ENCODE peak calls at places on chromosome 10, in eight cellular contexts. One of them, this sample, is unnamed.
A peak's percentile ranks its signal among the peaks of the same experiment; 100 is the strongest.

GRCh38 chr10:17386616-17387075 is 67.7 kb downstream of the ST8SIA6 start:
- DNase-seq in left ventricle myocardium inferior: peak; percentile 45
- DNase-seq in right atrium auricular region: peak; percentile 59
- DNase-seq in HepG2: no peak
- DNase-seq in ovary: no peak
- DNase-seq in heart right ventricle: peak; percentile 36
- DNase-seq in IMR-90: no peak
- DNase-seq in GM23248: no peak
- DNase-seq in this sample: no peak

GRCh38 chr10:103429647-103430046 is 22.5 kb downstream of the CALHM2 start:
- DNase-seq in heart right ventricle: no peak
- DNase-seq in GM23248: no peak
- DNase-seq in right atrium auricular region: no peak
- DNase-seq in IMR-90: no peak
- DNase-seq in ovary: no peak
- DNase-seq in left ventricle myocardium inferior: no peak
- DNase-seq in HepG2: no peak
- DNase-seq in this sample: no peak

GRCh38 chr10:30758341-30758740 is 128.8 kb upstream of the LYZL2 start:
- DNase-seq in right atrium auricular region: no peak
- DNase-seq in left ventricle myocardium inferior: no peak
- DNase-seq in IMR-90: peak; percentile 43
- DNase-seq in HepG2: no peak
- DNase-seq in ovary: no peak
- DNase-seq in heart right ventricle: no peak
- DNase-seq in GM23248: peak; percentile 16
- DNase-seq in this sample: no peak

GRCh38 chr10:117609095-117609821 is 66.7 kb downstream of the EMX2 start:
- DNase-seq in left ventricle myocardium inferior: peak; percentile 21
- DNase-seq in right atrium auricular region: peak; percentile 60
- DNase-seq in GM23248: peak; percentile 96
- DNase-seq in ovary: no peak
- DNase-seq in heart right ventricle: peak; percentile 23
- DNase-seq in HepG2: peak; percentile 36
- DNase-seq in IMR-90: peak; percentile 2
- DNase-seq in this sample: no peak

GRCh38 chr10:127346604-127347003 is 150.2 kb upstream of the INSYN2A start:
- DNase-seq in HepG2: no peak
- DNase-seq in heart right ventricle: no peak
- DNase-seq in GM23248: no peak
- DNase-seq in IMR-90: no peak
- DNase-seq in ovary: no peak
- DNase-seq in right atrium auricular region: no peak
- DNase-seq in left ventricle myocardium inferior: no peak
- DNase-seq in this sample: no peak

GRCh38 chr10:77622822-77623410 is 14.7 kb downstream of the KCNMA1 start:
- DNase-seq in HepG2: no peak
- DNase-seq in left ventricle myocardium inferior: no peak
- DNase-seq in heart right ventricle: no peak
- DNase-seq in IMR-90: no peak
- DNase-seq in right atrium auricular region: no peak
- DNase-seq in GM23248: no peak
- DNase-seq in ovary: no peak
- DNase-seq in this sample: no peak

GRCh38 chr10:30988831-30989458 is 42.7 kb downstream of the ZNF438 start:
- DNase-seq in right atrium auricular region: no peak
- DNase-seq in GM23248: no peak
- DNase-seq in HepG2: no peak
- DNase-seq in heart right ventricle: no peak
- DNase-seq in ovary: no peak
- DNase-seq in IMR-90: peak; percentile 57
- DNase-seq in left ventricle myocardium inferior: no peak
- DNase-seq in this sample: no peak

GRCh38 chr10:63491558-63492316 is 26.0 kb upstream of the JMJD1C start:
- DNase-seq in right atrium auricular region: peak; percentile 70
- DNase-seq in HepG2: no peak
- DNase-seq in GM23248: peak; percentile 88
- DNase-seq in left ventricle myocardium inferior: no peak
- DNase-seq in IMR-90: peak; percentile 74
- DNase-seq in ovary: peak; percentile 72
- DNase-seq in heart right ventricle: no peak
- DNase-seq in this sample: no peak

GRCh38 chr10:58517481-58518355 is 5.0 kb downstream of the BICC1 start:
- DNase-seq in ovary: no peak
- DNase-seq in GM23248: no peak
- DNase-seq in HepG2: no peak
- DNase-seq in heart right ventricle: no peak
- DNase-seq in IMR-90: no peak
- DNase-seq in right atrium auricular region: no peak
- DNase-seq in left ventricle myocardium inferior: no peak
- DNase-seq in this sample: no peak

GRCh38 chr10:58854811-58855210 is 321.6 kb upstream of the PHYHIPL start:
- DNase-seq in right atrium auricular region: no peak
- DNase-seq in IMR-90: no peak
- DNase-seq in ovary: no peak
- DNase-seq in heart right ventricle: no peak
- DNase-seq in left ventricle myocardium inferior: no peak
- DNase-seq in GM23248: no peak
- DNase-seq in HepG2: no peak
- DNase-seq in this sample: no peak

GRCh38 chr10:77445562-77445961 is 192.0 kb downstream of the KCNMA1 start:
- DNase-seq in GM23248: no peak
- DNase-seq in ovary: no peak
- DNase-seq in right atrium auricular region: no peak
- DNase-seq in IMR-90: no peak
- DNase-seq in HepG2: no peak
- DNase-seq in heart right ventricle: no peak
- DNase-seq in left ventricle myocardium inferior: no peak
- DNase-seq in this sample: no peak

GRCh38 chr10:103967433-103968142 is 648 bp downstream of the SLK start:
- DNase-seq in GM23248: peak; percentile 82
- DNase-seq in heart right ventricle: no peak
- DNase-seq in ovary: no peak
- DNase-seq in left ventricle myocardium inferior: no peak
- DNase-seq in right atrium auricular region: no peak
- DNase-seq in IMR-90: no peak
- DNase-seq in HepG2: no peak
- DNase-seq in this sample: no peak

GRCh38 chr10:119442758-119443060 is 99.8 kb downstream of the RGS10 start:
- DNase-seq in left ventricle myocardium inferior: no peak
- DNase-seq in heart right ventricle: no peak
- DNase-seq in GM23248: no peak
- DNase-seq in right atrium auricular region: no peak
- DNase-seq in HepG2: no peak
- DNase-seq in ovary: no peak
- DNase-seq in IMR-90: no peak
- DNase-seq in this sample: no peak

GRCh38 chr10:22737587-22737986 is 23.2 kb upstream of the PIP4K2A start:
- DNase-seq in heart right ventricle: peak; percentile 37
- DNase-seq in IMR-90: peak; percentile 81
- DNase-seq in left ventricle myocardium inferior: peak; percentile 32
- DNase-seq in ovary: no peak
- DNase-seq in GM23248: peak; percentile 76
- DNase-seq in HepG2: no peak
- DNase-seq in right atrium auricular region: peak; percentile 84
- DNase-seq in this sample: no peak

GRCh38 chr10:91683976-91684375 is 51.1 kb upstream of the PPP1R3C start:
- DNase-seq in heart right ventricle: no peak
- DNase-seq in IMR-90: peak; percentile 96
- DNase-seq in ovary: no peak
- DNase-seq in HepG2: no peak
- DNase-seq in GM23248: peak; percentile 95
- DNase-seq in right atrium auricular region: no peak
- DNase-seq in left ventricle myocardium inferior: no peak
- DNase-seq in this sample: no peak

GRCh38 chr10:30645340-30645827 is 15.8 kb upstream of the LYZL2 start:
- DNase-seq in IMR-90: peak; percentile 47
- DNase-seq in heart right ventricle: peak; percentile 23
- DNase-seq in HepG2: peak; percentile 9
- DNase-seq in right atrium auricular region: peak; percentile 65
- DNase-seq in ovary: no peak
- DNase-seq in GM23248: peak; percentile 48
- DNase-seq in left ventricle myocardium inferior: peak; percentile 38
- DNase-seq in this sample: no peak

GRCh38 chr10:93894516-93895378 is 969 bp downstream of the SLC35G1 start:
- DNase-seq in HepG2: no peak
- DNase-seq in right atrium auricular region: no peak
- DNase-seq in IMR-90: peak; percentile 16
- DNase-seq in GM23248: peak; percentile 31
- DNase-seq in left ventricle myocardium inferior: no peak
- DNase-seq in heart right ventricle: no peak
- DNase-seq in ovary: no peak
- DNase-seq in this sample: no peak

DNA sequence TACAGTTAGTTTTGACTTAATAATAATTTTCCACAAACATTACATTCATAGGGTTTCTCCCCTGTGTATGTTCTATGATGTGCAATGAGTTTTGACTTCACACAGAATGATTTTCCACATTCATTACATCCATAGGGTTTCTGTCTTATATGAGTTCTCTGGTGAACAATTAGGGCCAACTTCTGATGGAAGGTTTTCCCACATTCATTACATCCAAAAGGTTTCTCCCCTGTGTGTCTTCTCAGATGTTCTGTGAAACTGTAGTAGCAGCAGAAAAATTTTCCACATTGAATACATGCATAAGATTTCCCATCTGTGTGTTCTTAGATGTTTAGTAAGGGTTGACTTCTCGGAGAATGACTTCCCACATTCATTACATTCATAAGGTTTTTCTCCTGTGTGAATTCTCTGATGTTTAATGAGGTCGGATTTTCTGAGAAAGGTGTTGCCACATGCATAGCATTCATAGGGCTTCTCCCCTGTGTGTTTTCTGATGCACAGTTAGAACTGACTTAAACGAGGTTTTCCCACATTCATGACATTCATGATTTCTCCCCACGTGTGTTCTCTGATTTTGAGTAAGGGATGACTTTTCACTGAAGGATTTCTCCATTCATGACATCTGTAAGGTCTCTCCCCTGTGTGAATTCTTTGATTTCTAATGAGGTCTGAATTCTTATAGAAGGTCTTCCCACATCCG is 118.5 kb downstream of the ZNF33B start:
- DNase-seq in GM23248: peak; percentile 3
- DNase-seq in IMR-90: no peak
- DNase-seq in HepG2: no peak
- DNase-seq in ovary: no peak
- DNase-seq in right atrium auricular region: no peak
- DNase-seq in left ventricle myocardium inferior: no peak
- DNase-seq in heart right ventricle: no peak
- DNase-seq in this sample: no peak
- H3K9me3 ChIP-seq in GM23248: peaks cover 15% of the 10 kb centered on the region
- H3K9me3 ChIP-seq in IMR-90: peaks cover 52% of the 10 kb centered on the region
- H3K9me3 ChIP-seq in HepG2: peaks cover 12% of the 10 kb centered on the region
- H3K9me3 ChIP-seq in ovary: peaks cover 48% of the 10 kb centered on the region
- H3K9me3 ChIP-seq in right atrium auricular region: peaks cover 100% of the 10 kb centered on the region
- H3K9me3 ChIP-seq in left ventricle myocardium inferior: peaks cover 100% of the 10 kb centered on the region
- H3K9me3 ChIP-seq in heart right ventricle: peaks cover 39% of the 10 kb centered on the region
- H3K9me3 ChIP-seq in this sample: peaks cover 36% of the 10 kb centered on the region

GRCh38 chr10:97596101-97597055 is 6.9 kb downstream of the C10orf62 start:
- DNase-seq in HepG2: peak; percentile 64
- DNase-seq in right atrium auricular region: peak; percentile 91
- DNase-seq in left ventricle myocardium inferior: no peak
- DNase-seq in heart right ventricle: no peak
- DNase-seq in IMR-90: peak; percentile 86
- DNase-seq in ovary: peak; percentile 58
- DNase-seq in GM23248: peak; percentile 96
- DNase-seq in this sample: no peak

GRCh38 chr10:97599272-97599619 is 9.7 kb downstream of the C10orf62 start:
- DNase-seq in HepG2: no peak
- DNase-seq in IMR-90: no peak
- DNase-seq in ovary: no peak
- DNase-seq in GM23248: no peak
- DNase-seq in left ventricle myocardium inferior: no peak
- DNase-seq in right atrium auricular region: no peak
- DNase-seq in heart right ventricle: no peak
- DNase-seq in this sample: no peak

GRCh38 chr10:97598407-97599271 is 9.1 kb downstream of the C10orf62 start:
- DNase-seq in GM23248: no peak
- DNase-seq in HepG2: no peak
- DNase-seq in IMR-90: no peak
- DNase-seq in heart right ventricle: no peak
- DNase-seq in right atrium auricular region: no peak
- DNase-seq in left ventricle myocardium inferior: no peak
- DNase-seq in ovary: no peak
- DNase-seq in this sample: no peak

GRCh38 chr10:97600616-97601015 is 11.1 kb downstream of the C10orf62 start:
- DNase-seq in ovary: no peak
- DNase-seq in right atrium auricular region: no peak
- DNase-seq in heart right ventricle: no peak
- DNase-seq in GM23248: no peak
- DNase-seq in HepG2: no peak
- DNase-seq in IMR-90: no peak
- DNase-seq in left ventricle myocardium inferior: no peak
- DNase-seq in this sample: no peak

GRCh38 chr10:97597778-97598177 is 8.3 kb downstream of the C10orf62 start:
- DNase-seq in right atrium auricular region: no peak
- DNase-seq in heart right ventricle: no peak
- DNase-seq in IMR-90: no peak
- DNase-seq in ovary: no peak
- DNase-seq in left ventricle myocardium inferior: no peak
- DNase-seq in GM23248: peak; percentile 17
- DNase-seq in HepG2: peak; percentile 48
- DNase-seq in this sample: no peak
- H3K9me3 ChIP-seq in right atrium auricular region: no peaks in the 10 kb centered on the region
- H3K9me3 ChIP-seq in heart right ventricle: no peaks in the 10 kb centered on the region
- H3K9me3 ChIP-seq in IMR-90: no peaks in the 10 kb centered on the region
- H3K9me3 ChIP-seq in ovary: no peaks in the 10 kb centered on the region
- H3K9me3 ChIP-seq in left ventricle myocardium inferior: no peaks in the 10 kb centered on the region
- H3K9me3 ChIP-seq in GM23248: no peaks in the 10 kb centered on the region
- H3K9me3 ChIP-seq in HepG2: no peaks in the 10 kb centered on the region
- H3K9me3 ChIP-seq in this sample: no peaks in the 10 kb centered on the region

GRCh38 chr10:131781076-131781475 is 119.7 kb upstream of the PPP2R2D start:
- DNase-seq in ovary: no peak
- DNase-seq in left ventricle myocardium inferior: no peak
- DNase-seq in GM23248: no peak
- DNase-seq in right atrium auricular region: no peak
- DNase-seq in IMR-90: no peak
- DNase-seq in HepG2: no peak
- DNase-seq in heart right ventricle: no peak
- DNase-seq in this sample: no peak
- H3K9me3 ChIP-seq in ovary: peaks cover 3% of the 10 kb centered on the region
- H3K9me3 ChIP-seq in left ventricle myocardium inferior: peaks cover 29% of the 10 kb centered on the region
- H3K9me3 ChIP-seq in GM23248: no peaks in the 10 kb centered on the region
- H3K9me3 ChIP-seq in right atrium auricular region: peaks cover 26% of the 10 kb centered on the region
- H3K9me3 ChIP-seq in IMR-90: peaks cover 54% of the 10 kb centered on the region
- H3K9me3 ChIP-seq in HepG2: peaks cover 37% of the 10 kb centered on the region
- H3K9me3 ChIP-seq in heart right ventricle: peaks cover 2% of the 10 kb centered on the region
- H3K9me3 ChIP-seq in this sample: no peaks in the 10 kb centered on the region

DNA sequence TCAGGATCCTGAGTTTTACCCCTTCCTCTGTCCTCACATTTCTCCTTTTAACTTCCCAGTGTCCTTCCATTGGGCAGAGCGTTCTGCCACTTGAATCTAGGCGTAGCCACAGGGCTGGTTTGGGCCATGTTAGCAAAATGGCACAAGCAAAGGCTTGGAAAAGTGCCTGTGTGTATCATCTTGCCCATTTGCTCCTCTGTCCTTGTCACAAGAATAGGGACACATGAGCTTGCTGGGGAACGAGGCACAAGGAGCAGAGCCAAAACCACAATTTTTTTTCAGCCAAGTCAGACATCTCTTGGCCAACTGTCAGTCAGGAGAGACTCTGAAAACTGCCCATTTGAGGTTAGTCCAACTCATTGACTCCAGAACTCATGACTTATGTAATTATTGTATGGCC is 285.2 kb downstream of the ZNF248 start:
- DNase-seq in left ventricle myocardium inferior: no peak
- DNase-seq in GM23248: no peak
- DNase-seq in heart right ventricle: no peak
- DNase-seq in HepG2: no peak
- DNase-seq in right atrium auricular region: no peak
- DNase-seq in IMR-90: no peak
- DNase-seq in ovary: no peak
- DNase-seq in this sample: no peak
- H3K9me3 ChIP-seq in left ventricle myocardium inferior: peaks cover 13% of the 10 kb centered on the region
- H3K9me3 ChIP-seq in GM23248: no peaks in the 10 kb centered on the region
- H3K9me3 ChIP-seq in heart right ventricle: no peaks in the 10 kb centered on the region
- H3K9me3 ChIP-seq in HepG2: no peaks in the 10 kb centered on the region
- H3K9me3 ChIP-seq in right atrium auricular region: no peaks in the 10 kb centered on the region
- H3K9me3 ChIP-seq in IMR-90: peaks cover 9% of the 10 kb centered on the region
- H3K9me3 ChIP-seq in ovary: no peaks in the 10 kb centered on the region
- H3K9me3 ChIP-seq in this sample: no peaks in the 10 kb centered on the region